ENCODE peak calls at places on chromosomes 16 and 17, in four cellular contexts. L is endothelial cell of umbilical vein, U is hepatocyte, T is GM23338. G is an unnamed sample.

GRCh38 chr16:69494993-69495392 is 70.6 kb downstream of the CYB5B start:
- DNase-seq in U (no peak), T (peak), L (peak), G (no peak)

GRCh38 chr16:84444476-84444875 is 60.0 kb downstream of the MEAK7 start:
- DNase-seq in T (no peak), U (no peak), L (no peak), G (no peak)

GRCh38 chr17:80827646-80828643 is 163.7 kb upstream of the CHMP6 start:
- DNase-seq in U (no peak), L (no peak), T (peak), G (no peak)

GRCh38 chr17:28956112-28956511 is 4.8 kb upstream of the PHF12 start:
- DNase-seq in U (no peak), L (no peak), T (peak), G (no peak)

GRCh38 chr16:89184685-89185061 is 13.1 kb downstream of the CDH15 start:
- DNase-seq in T (no peak), U (no peak), L (no peak), G (no peak)

GRCh38 chr17:30336369-30337171 is 2.7 kb upstream of the TMIGD1 start:
- DNase-seq in L (peak), U (peak), T (peak), G (peak)

GRCh38 chr17:46787478-46787877 is 31.0 kb downstream of the WNT3 start:
- DNase-seq in T (no peak), U (no peak), L (no peak), G (no peak)

GRCh38 chr17:19386276-19386863 is 620 bp downstream of the MFAP4 start:
- DNase-seq in L (no peak), T (peak), U (peak), G (peak)

GRCh38 chr17:62675260-62675659 is 47.8 kb downstream of the MRC2 start:
- DNase-seq in L (no peak), T (no peak), U (no peak), G (peak)

GRCh38 chr17:72514321-72514861 is 393.6 kb downstream of the SOX9 start:
- DNase-seq in U (no peak), T (no peak), L (no peak), G (peak)

GRCh38 chr16:77863250-77863649 is 74.9 kb downstream of the VAT1L start:
- DNase-seq in T (no peak), U (no peak), L (no peak), G (no peak)

GRCh38 chr16:54883358-54883757 is 47.3 kb upstream of the IRX5 start:
- DNase-seq in L (no peak), U (no peak), T (no peak), G (no peak)

GRCh38 chr17:51461578-51462004 is 201.2 kb downstream of the UTP18 start:
- DNase-seq in T (peak), U (peak), L (peak), G (peak)

GRCh38 chr17:16327018-16327417 is 26.3 kb downstream of the CENPV start:
- DNase-seq in T (no peak), L (no peak), U (no peak), G (no peak)
- H3K4me2 ChIP-seq in T (no peak), L (no peak), U (no peak), G (no peak)

DNA sequence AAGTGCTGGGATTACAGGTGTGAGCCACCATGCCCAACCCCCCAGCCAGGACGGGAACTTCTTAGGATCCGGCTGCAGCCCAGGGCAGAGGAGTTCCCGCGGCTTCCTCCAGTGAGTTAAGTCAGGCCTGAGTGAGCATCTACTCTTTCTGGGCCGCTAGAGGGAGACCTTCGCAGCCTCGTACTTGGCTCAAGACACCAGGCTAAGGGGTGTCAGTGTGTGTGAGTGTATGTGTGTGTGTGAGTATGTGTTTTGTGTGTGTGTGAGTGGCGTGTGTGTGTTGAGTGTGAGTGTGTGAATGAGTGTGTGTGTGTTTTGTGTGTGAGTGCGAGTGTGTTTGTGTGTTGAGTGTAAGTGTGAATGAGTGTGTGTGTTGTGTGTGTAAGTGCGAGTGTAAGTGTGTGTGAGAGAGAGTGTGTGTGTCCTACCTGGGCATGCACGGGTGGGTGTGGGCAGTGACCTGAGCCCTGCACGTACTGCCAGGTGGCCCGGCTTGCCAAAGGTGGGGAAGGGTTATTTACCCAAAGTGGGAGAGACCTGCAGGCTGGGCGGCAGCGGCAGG is 58.5 kb downstream of the TMEM235 start:
- DNase-seq in U (peak), L (peak), T (peak), G (peak)
- TF ChIP-seq CTCF in U (peak), L (peak), T (peak), G (peak)

DNA sequence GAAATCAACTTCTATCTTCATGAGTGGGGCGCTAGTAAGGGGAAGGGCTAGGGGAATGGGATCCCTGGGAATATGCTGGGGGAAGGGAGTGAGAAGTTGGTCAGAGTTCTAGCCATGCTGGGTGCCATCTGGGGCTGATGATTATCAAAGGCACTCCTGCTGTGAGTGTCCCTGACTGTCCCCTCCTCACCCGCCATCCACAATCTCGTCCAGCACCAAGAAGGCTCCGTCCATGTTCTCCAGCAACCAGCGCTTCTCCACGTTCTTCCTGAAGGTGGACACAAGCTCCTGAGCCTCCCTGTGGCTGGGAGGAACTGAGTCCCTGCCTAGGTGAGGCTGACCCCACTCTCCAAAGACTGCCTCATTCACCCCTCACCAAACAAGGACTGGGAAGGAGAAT is 5.6 kb downstream of the COPZ2 start:
- DNase-seq in T (no peak), L (no peak), U (no peak), G (no peak)
- H3K4me3 ChIP-seq in T (no peak), L (no peak), U (no peak), G (no peak)

GRCh38 chr16:646679-647172 is 2.4 kb upstream of the WDR90 start:
- DNase-seq in L (no peak), U (no peak), T (no peak), G (no peak)
- H3K4me2 ChIP-seq in L (no peak), U (no peak), T (no peak), G (no peak)